ENCODE peak calls at places on chromosomes 1 and 21, in ten cellular contexts. W, G, Z, B, Y, K, S, V, X and D are unnamed samples.

GRCh38 chr1:2257245-2257627 is 29.1 kb downstream of the SKI start:
- DNase-seq in X (no peak), Z (no peak), S (no peak), Y (no peak), B (peak), K (peak), V (no peak), G (no peak), W (no peak), D (no peak)

GRCh38 chr1:239742416-239743109 is 349.1 kb upstream of the FMN2 start:
- DNase-seq in B (no peak), V (no peak), Y (no peak), S (no peak), K (no peak), X (no peak), G (no peak), W (no peak), Z (no peak), D (no peak)

GRCh38 chr21:33127154-33127893 is 57.4 kb downstream of the OLIG1 start:
- DNase-seq in Z (peak), W (peak), G (peak), X (peak), Y (peak), B (peak), S (peak), V (peak), K (peak), D (peak)

GRCh38 chr1:80318108-80318507 is 1311.6 kb upstream of the ADGRL4 start:
- DNase-seq in Z (no peak), B (no peak), G (no peak), X (no peak), V (no peak), Y (no peak), W (no peak), K (no peak), S (no peak), D (no peak)

GRCh38 chr1:248114890-248115289 is 19.9 kb downstream of the OR2L13 start:
- DNase-seq in X (no peak), W (no peak), B (no peak), Y (no peak), S (no peak), K (no peak), Z (no peak), V (no peak), G (no peak), D (no peak)

GRCh38 chr1:62720946-62721554 is 32.9 kb upstream of the DOCK7 start:
- DNase-seq in B (no peak), Y (no peak), G (no peak), X (no peak), V (no peak), K (no peak), Z (no peak), W (peak), S (peak), D (no peak)

GRCh38 chr1:197868751-197869501 is 33.5 kb upstream of the C1orf53 start:
- DNase-seq in K (no peak), V (no peak), B (peak), S (peak), W (peak), G (peak), Y (no peak), Z (peak), X (peak), D (no peak)

GRCh38 chr1:20322825-20323612 is 32.3 kb downstream of the VWA5B1 start:
- DNase-seq in W (no peak), S (peak), G (no peak), Y (no peak), Z (no peak), X (no peak), K (no peak), B (no peak), V (no peak), D (no peak)

GRCh38 chr1:105793541-105794146 is 1262.8 kb upstream of the PRMT6 start:
- DNase-seq in K (no peak), B (peak), W (peak), V (no peak), Z (no peak), Y (no peak), X (peak), G (peak), S (peak), D (no peak)

GRCh38 chr1:1985375-1986050 is 18.1 kb downstream of the CFAP74 start:
- DNase-seq in S (no peak), G (no peak), Y (no peak), W (no peak), Z (no peak), X (peak), V (no peak), B (no peak), K (no peak), D (no peak)

GRCh38 chr21:33688343-33688742 is 46.0 kb downstream of the ITSN1 start:
- DNase-seq in Y (no peak), W (no peak), X (no peak), Z (no peak), B (no peak), V (no peak), S (no peak), G (no peak), K (no peak), D (no peak)

GRCh38 chr21:38995755-38996154 is 187.5 kb downstream of the PSMG1 start:
- DNase-seq in S (peak), V (no peak), Y (no peak), B (no peak), Z (no peak), K (no peak), G (no peak), W (no peak), X (no peak), D (no peak)

GRCh38 chr21:41369105-41369914 is 7.5 kb downstream of the MX2 start:
- DNase-seq in V (no peak), Y (no peak), K (peak), G (no peak), X (peak), B (no peak), Z (peak), W (peak), S (no peak), D (peak)

GRCh38 chr1:221182791-221183533 is 303.7 kb downstream of the HLX start:
- DNase-seq in X (no peak), Y (no peak), G (no peak), S (no peak), K (no peak), Z (no peak), W (no peak), V (no peak), B (no peak), D (no peak)

GRCh38 chr1:154729031-154729442 is 121.1 kb upstream of the ADAR start:
- DNase-seq in Y (no peak), B (no peak), Z (no peak), K (no peak), W (no peak), V (no peak), X (no peak), S (no peak), G (no peak), D (no peak)

GRCh38 chr1:38932496-38933014 is 9.1 kb downstream of the RHBDL2 start:
- DNase-seq in W (no peak), X (no peak), Y (no peak), K (no peak), V (no peak), Z (no peak), S (no peak), B (no peak), G (no peak), D (no peak)

GRCh38 chr1:41578712-41579335 is 94.3 kb upstream of the EDN2 start:
- DNase-seq in Y (no peak), B (no peak), S (no peak), X (peak), W (peak), Z (no peak), G (no peak), K (no peak), V (no peak), D (no peak)

GRCh38 chr1:4086085-4086850 is 186.2 kb upstream of the C1orf174 start:
- DNase-seq in G (no peak), Y (no peak), K (no peak), Z (no peak), W (no peak), B (no peak), X (no peak), V (no peak), S (no peak), D (no peak)

GRCh38 chr1:9101510-9102146 is 27.3 kb downstream of the GPR157 start:
- DNase-seq in G (no peak), Z (peak), V (no peak), Y (no peak), K (peak), W (peak), S (peak), X (peak), B (peak), D (no peak)

GRCh38 chr1:11563560-11564069 is 84.7 kb downstream of the DISP3 start:
- DNase-seq in V (no peak), B (peak), K (no peak), X (peak), W (peak), Y (no peak), Z (no peak), S (no peak), G (no peak), D (no peak)

GRCh38 chr1:147086129-147086528 is 86.1 kb downstream of the PRKAB2 start:
- DNase-seq in W (no peak), S (no peak), B (no peak), Z (no peak), X (no peak), Y (no peak), G (no peak), V (no peak), K (no peak), D (no peak)

GRCh38 chr1:155207578-155208405 is at the start of gene THBS3:
- DNase-seq in W (no peak), K (peak), X (peak), Z (no peak), Y (no peak), B (no peak), V (no peak), S (no peak), G (no peak), D (no peak)

GRCh38 chr1:203302461-203302860 is 2.9 kb upstream of the BTG2 start:
- DNase-seq in X (no peak), B (no peak), G (no peak), Z (no peak), K (no peak), W (no peak), V (no peak), S (no peak), Y (no peak), D (no peak)

GRCh38 chr1:2533356-2533755 is 3.3 kb upstream of the HES5 start:
- DNase-seq in V (no peak), G (no peak), B (peak), Z (no peak), W (no peak), K (no peak), Y (no peak), X (no peak), S (no peak), D (no peak)

GRCh38 chr1:65066766-65067490 is 81.1 kb upstream of the AK4 start:
- DNase-seq in S (peak), W (peak), X (peak), Z (peak), V (peak), Y (peak), B (peak), G (no peak), K (peak), D (peak)

GRCh38 chr1:2132222-2133038 is 62.1 kb downstream of the FAAP20 start:
- DNase-seq in X (peak), K (no peak), Y (no peak), Z (peak), W (peak), G (peak), S (peak), B (peak), V (no peak), D (no peak)

GRCh38 chr1:78003882-78004718 is 639 bp upstream of the DNAJB4 start:
- DNase-seq in S (peak), B (peak), V (peak), G (peak), Z (peak), Y (peak), W (peak), X (peak), K (peak), D (peak)

GRCh38 chr1:178607718-178608408 is 95.0 kb downstream of the TEX35 start:
- DNase-seq in S (no peak), X (no peak), Y (no peak), W (no peak), B (no peak), K (no peak), Z (no peak), V (no peak), G (no peak), D (no peak)

DNA sequence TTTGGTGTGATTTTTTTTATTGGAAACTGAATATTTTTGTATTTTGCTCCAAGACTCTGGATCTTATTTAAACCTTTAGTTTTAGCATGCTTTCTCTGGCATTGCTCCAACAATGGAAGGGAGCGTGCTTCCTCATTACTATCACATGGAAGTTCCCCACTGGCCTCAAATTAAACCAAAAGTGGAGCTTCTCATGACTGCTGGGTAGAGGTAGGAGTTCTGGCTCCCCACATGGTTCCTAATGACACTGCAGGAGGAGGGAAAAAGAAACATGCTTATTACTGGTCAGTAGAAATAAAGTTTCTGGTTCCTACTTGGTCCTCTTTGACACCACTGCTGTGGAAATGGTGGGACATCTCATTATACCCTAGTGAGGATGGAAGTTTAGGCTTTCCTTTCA is 310.5 kb downstream of the PTGER3 start:
- DNase-seq in W (no peak), G (no peak), V (no peak), B (no peak), K (no peak), X (peak), Y (no peak), S (no peak), Z (no peak), D (no peak)
- TF ChIP-seq CTCF in W (no peak), G (no peak), V (no peak), B (no peak), K (no peak), X (peak), Y (no peak), S (no peak), Z (no peak), D (no peak)

GRCh38 chr1:177164380-177165068 is at the start of gene ASTN1:
- DNase-seq in K (no peak), Y (no peak), B (no peak), X (peak), S (no peak), Z (no peak), G (no peak), V (no peak), W (peak), D (no peak)
- TF ChIP-seq CTCF in K (no peak), Y (no peak), B (no peak), X (no peak), S (no peak), Z (no peak), G (no peak), V (no peak), W (no peak), D (no peak)

DNA sequence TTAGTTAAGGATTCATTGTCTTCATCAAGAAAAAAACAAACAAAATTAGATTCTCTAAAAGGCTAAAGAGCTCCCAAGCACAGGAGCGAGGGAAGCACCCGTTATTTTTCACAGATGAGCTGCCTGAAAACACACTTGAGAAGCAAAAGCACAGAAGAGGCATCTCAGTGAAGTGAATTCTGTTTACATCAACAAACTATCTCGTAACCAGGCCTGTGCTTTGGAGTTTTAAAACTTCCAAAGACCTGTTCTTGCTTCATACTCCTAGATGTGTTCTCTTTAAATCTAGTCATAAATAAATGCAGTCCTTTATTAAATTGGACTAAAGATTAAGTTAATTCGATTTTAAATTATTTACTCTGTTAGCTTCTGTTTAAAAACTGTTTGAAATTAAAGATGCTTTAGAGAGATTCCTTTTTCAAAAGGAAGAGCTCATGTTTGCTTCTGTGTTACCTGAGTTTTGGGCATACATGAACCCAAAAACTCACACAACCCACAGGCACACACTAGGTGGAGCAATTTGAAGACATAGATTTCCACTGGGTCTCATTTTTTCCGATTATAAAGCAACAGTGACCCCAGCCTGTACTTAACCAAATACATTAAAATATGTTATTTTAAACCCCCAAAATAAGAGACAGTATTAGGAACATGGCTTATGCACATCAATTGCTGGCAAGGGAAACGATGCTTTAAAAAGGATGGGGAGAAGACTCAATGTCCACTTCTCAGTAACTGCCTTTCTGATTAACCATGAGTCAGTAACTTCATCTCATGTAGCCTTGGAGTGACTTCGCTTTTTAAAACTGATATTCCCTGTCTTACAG is 648.2 kb downstream of the SMYD3 start:
- DNase-seq in V (no peak), S (no peak), W (no peak), X (no peak), K (no peak), G (no peak), Y (no peak), Z (no peak), B (no peak), D (no peak)
- TF ChIP-seq CTCF in V (no peak), S (no peak), W (peak), X (peak), K (no peak), G (peak), Y (no peak), Z (no peak), B (peak), D (no peak)

DNA sequence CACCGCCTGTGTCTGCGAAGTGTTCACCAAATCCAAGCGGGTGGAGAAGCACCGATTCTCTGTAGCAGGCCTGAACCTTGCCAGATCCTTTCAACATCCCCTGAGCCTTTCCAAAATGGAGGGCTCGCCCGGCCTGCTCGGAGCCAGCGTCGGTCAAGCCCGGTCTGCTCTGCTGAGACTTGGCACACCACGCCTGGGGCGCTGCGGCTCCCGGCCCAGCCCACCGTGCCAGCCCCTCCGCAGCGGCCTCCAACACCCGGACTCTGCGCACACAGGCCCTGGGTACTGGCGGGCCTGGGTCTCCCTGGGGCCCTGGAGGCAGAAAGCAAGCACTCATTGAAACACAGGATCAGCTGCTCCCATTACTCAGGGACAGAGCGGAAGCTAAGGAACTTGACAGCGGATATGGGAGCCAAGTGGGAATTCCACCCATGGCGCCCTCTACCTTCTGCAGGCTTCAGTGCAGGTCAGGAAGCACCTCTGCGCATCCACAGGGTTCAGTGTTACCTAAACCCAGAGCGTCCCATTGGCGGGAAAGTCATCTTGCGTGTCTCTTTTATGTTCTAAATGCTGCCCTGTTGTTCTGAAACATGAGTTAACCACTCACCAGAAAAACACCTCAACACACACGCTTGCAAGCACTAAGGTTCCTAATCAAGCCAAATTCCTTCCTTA is 159.9 kb downstream of the ZBTB18 start:
- DNase-seq in Y (no peak), X (peak), V (no peak), S (no peak), W (peak), B (no peak), G (no peak), Z (no peak), K (no peak), D (no peak)
- TF ChIP-seq CTCF in Y (no peak), X (peak), V (no peak), S (peak), W (peak), B (peak), G (peak), Z (no peak), K (peak), D (peak)

GRCh38 chr1:43779266-43779665 is 71.9 kb downstream of the ST3GAL3 start:
- DNase-seq in V (no peak), Z (no peak), Y (no peak), B (no peak), W (no peak), S (no peak), G (no peak), K (no peak), X (no peak), D (no peak)

GRCh38 chr1:43773821-43774220 is 66.5 kb downstream of the ST3GAL3 start:
- DNase-seq in V (no peak), K (no peak), X (no peak), S (no peak), Z (no peak), Y (no peak), G (no peak), B (no peak), W (no peak), D (no peak)

GRCh38 chr1:43772978-43773377 is 65.6 kb downstream of the ST3GAL3 start:
- DNase-seq in Z (no peak), Y (no peak), V (no peak), S (no peak), G (no peak), K (no peak), X (no peak), W (no peak), B (no peak), D (no peak)

GRCh38 chr1:43774359-43774758 is 67.0 kb downstream of the ST3GAL3 start:
- DNase-seq in B (peak), W (no peak), K (no peak), S (no peak), X (no peak), Z (no peak), V (no peak), G (no peak), Y (no peak), D (no peak)

GRCh38 chr1:43776043-43776761 is 68.9 kb downstream of the ST3GAL3 start:
- DNase-seq in W (no peak), K (no peak), Y (no peak), G (no peak), S (no peak), B (peak), V (no peak), X (no peak), Z (no peak), D (no peak)
- TF ChIP-seq CTCF in W (no peak), K (no peak), Y (no peak), G (no peak), S (no peak), B (no peak), V (no peak), X (no peak), Z (no peak), D (no peak)

DNA sequence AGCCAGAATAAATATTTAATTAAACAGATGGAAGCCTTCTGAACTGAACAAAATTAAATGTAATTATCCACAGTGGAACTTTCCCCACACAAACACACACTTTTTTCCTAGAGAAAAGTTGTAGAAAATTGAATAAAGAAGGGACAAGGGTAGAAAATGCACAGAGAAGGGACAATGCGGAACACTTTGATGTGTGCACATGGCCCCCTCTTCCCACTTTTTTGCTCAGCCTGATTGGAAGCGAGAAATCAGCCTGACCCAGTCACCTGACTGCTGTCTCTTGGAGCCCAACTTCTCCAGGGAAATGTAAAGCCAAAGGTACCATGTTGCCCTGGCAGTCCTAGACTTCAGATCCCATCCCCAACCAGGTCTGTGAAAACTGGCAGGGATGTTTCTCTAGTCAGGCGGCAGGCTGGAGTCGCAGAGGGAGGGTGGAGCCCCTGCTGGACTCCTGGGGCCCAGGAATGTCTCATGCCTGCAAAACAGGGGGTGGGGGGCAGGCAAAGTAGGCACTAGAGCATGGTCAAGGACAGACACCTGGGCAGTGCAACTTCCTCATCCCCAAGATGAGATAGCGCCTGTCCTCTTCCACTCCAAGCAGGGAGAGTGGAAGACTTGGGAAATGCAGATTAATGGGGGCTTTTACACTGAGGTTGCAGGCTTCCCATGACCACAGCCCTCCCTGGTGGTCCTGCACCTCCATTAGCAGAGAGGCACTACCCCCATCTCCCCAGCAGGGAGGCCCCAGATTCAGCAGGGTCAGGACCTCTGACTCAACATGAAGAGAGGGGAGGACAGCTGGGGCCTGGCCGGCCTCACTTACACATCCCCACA is 2.8 kb downstream of the CERS2 start:
- DNase-seq in W (peak), S (no peak), Y (no peak), B (no peak), K (no peak), X (peak), Z (no peak), V (peak), G (no peak), D (no peak)
- TF ChIP-seq CTCF in W (no peak), S (no peak), Y (no peak), B (no peak), K (no peak), X (peak), Z (no peak), V (no peak), G (no peak), D (no peak)

GRCh38 chr1:24909388-24909898 is 20.6 kb downstream of the RUNX3 start:
- DNase-seq in Y (no peak), G (peak), K (no peak), V (peak), W (peak), B (no peak), X (peak), S (peak), Z (peak), D (no peak)
- TF ChIP-seq CTCF in Y (no peak), G (peak), K (peak), V (peak), W (peak), B (peak), X (peak), S (peak), Z (peak), D (peak)